ENCODE peak calls at places on chromosomes 7 and 10, in eight cellular contexts. One of them, this sample, is unnamed.

GRCh38 chr10:99329238-99329890 is at the start of gene CNNM1:
- DNase-seq in PC-9: no peak
- DNase-seq in A549: peak; percentile 77
- DNase-seq in hepatocyte: peak; percentile 73
- DNase-seq in fibroblast of lung: no peak
- DNase-seq in Caco-2: no peak
- DNase-seq in Peyer's patch: peak; percentile 49
- DNase-seq in foreskin fibroblast: no peak
- DNase-seq in this sample: no peak

GRCh38 chr7:149884016-149884415 is 10.2 kb downstream of the ATP6V0E2 start:
- DNase-seq in PC-9: no peak
- DNase-seq in A549: no peak
- DNase-seq in hepatocyte: peak; percentile 18
- DNase-seq in fibroblast of lung: no peak
- DNase-seq in Caco-2: no peak
- DNase-seq in Peyer's patch: peak; percentile 45
- DNase-seq in foreskin fibroblast: no peak
- DNase-seq in this sample: no peak

GRCh38 chr7:55572378-55573233 is at the start of gene VOPP1:
- DNase-seq in PC-9: peak; percentile 59
- DNase-seq in A549: peak; percentile 58
- DNase-seq in hepatocyte: peak; percentile 91
- DNase-seq in fibroblast of lung: peak; percentile 74
- DNase-seq in Caco-2: peak; percentile 82
- DNase-seq in Peyer's patch: peak; percentile 77
- DNase-seq in foreskin fibroblast: peak; percentile 74
- DNase-seq in this sample: peak; percentile 84

GRCh38 chr7:116097365-116098009 is 66.9 kb upstream of the TFEC start:
- DNase-seq in PC-9: peak; percentile 72
- DNase-seq in A549: peak; percentile 77
- DNase-seq in hepatocyte: no peak
- DNase-seq in fibroblast of lung: peak; percentile 89
- DNase-seq in Caco-2: no peak
- DNase-seq in Peyer's patch: no peak
- DNase-seq in foreskin fibroblast: peak; percentile 36
- DNase-seq in this sample: no peak

GRCh38 chr7:100482728-100483100 is 1.0 kb upstream of the NYAP1 start:
- DNase-seq in PC-9: no peak
- DNase-seq in A549: no peak
- DNase-seq in hepatocyte: no peak
- DNase-seq in fibroblast of lung: no peak
- DNase-seq in Caco-2: no peak
- DNase-seq in Peyer's patch: no peak
- DNase-seq in foreskin fibroblast: no peak
- DNase-seq in this sample: no peak

GRCh38 chr10:101226506-101226887 is 2.8 kb downstream of the LBX1 start:
- DNase-seq in PC-9: no peak
- DNase-seq in A549: no peak
- DNase-seq in hepatocyte: no peak
- DNase-seq in fibroblast of lung: no peak
- DNase-seq in Caco-2: no peak
- DNase-seq in Peyer's patch: no peak
- DNase-seq in foreskin fibroblast: no peak
- DNase-seq in this sample: peak; percentile 30

GRCh38 chr7:151833213-151833651 is 43.7 kb downstream of the PRKAG2 start:
- DNase-seq in PC-9: no peak
- DNase-seq in A549: no peak
- DNase-seq in hepatocyte: no peak
- DNase-seq in fibroblast of lung: no peak
- DNase-seq in Caco-2: no peak
- DNase-seq in Peyer's patch: no peak
- DNase-seq in foreskin fibroblast: no peak
- DNase-seq in this sample: no peak

GRCh38 chr10:127153166-127153565 is 43.2 kb downstream of the INSYN2A start:
- DNase-seq in PC-9: no peak
- DNase-seq in A549: no peak
- DNase-seq in hepatocyte: no peak
- DNase-seq in fibroblast of lung: peak; percentile 31
- DNase-seq in Caco-2: no peak
- DNase-seq in Peyer's patch: no peak
- DNase-seq in foreskin fibroblast: peak; percentile 29
- DNase-seq in this sample: no peak

GRCh38 chr10:32132357-32132756 is 76.1 kb upstream of the KIF5B start:
- DNase-seq in PC-9: no peak
- DNase-seq in A549: no peak
- DNase-seq in hepatocyte: no peak
- DNase-seq in fibroblast of lung: no peak
- DNase-seq in Caco-2: peak; percentile 41
- DNase-seq in Peyer's patch: no peak
- DNase-seq in foreskin fibroblast: no peak
- DNase-seq in this sample: no peak

GRCh38 chr10:62166331-62167154 is 102.1 kb downstream of the RTKN2 start:
- DNase-seq in PC-9: no peak
- DNase-seq in A549: peak; percentile 16
- DNase-seq in hepatocyte: no peak
- DNase-seq in fibroblast of lung: no peak
- DNase-seq in Caco-2: no peak
- DNase-seq in Peyer's patch: no peak
- DNase-seq in foreskin fibroblast: peak; percentile 62
- DNase-seq in this sample: peak; percentile 65

GRCh38 chr10:98055875-98056516 is 25.6 kb upstream of the CRTAC1 start:
- DNase-seq in PC-9: no peak
- DNase-seq in A549: no peak
- DNase-seq in hepatocyte: peak; percentile 62
- DNase-seq in fibroblast of lung: peak; percentile 14
- DNase-seq in Caco-2: peak; percentile 53
- DNase-seq in Peyer's patch: no peak
- DNase-seq in foreskin fibroblast: no peak
- DNase-seq in this sample: peak; percentile 40

GRCh38 chr10:44913312-44914079 is 2.4 kb downstream of the TMEM72 start:
- DNase-seq in PC-9: no peak
- DNase-seq in A549: no peak
- DNase-seq in hepatocyte: peak; percentile 37
- DNase-seq in fibroblast of lung: no peak
- DNase-seq in Caco-2: no peak
- DNase-seq in Peyer's patch: no peak
- DNase-seq in foreskin fibroblast: no peak
- DNase-seq in this sample: no peak

GRCh38 chr7:12866237-12866636 is 178.8 kb downstream of the ARL4A start:
- DNase-seq in PC-9: no peak
- DNase-seq in A549: no peak
- DNase-seq in hepatocyte: no peak
- DNase-seq in fibroblast of lung: no peak
- DNase-seq in Caco-2: no peak
- DNase-seq in Peyer's patch: no peak
- DNase-seq in foreskin fibroblast: no peak
- DNase-seq in this sample: no peak

GRCh38 chr7:115973381-115973780 is 57.2 kb downstream of the TFEC start:
- DNase-seq in PC-9: peak; percentile 50
- DNase-seq in A549: no peak
- DNase-seq in hepatocyte: no peak
- DNase-seq in fibroblast of lung: no peak
- DNase-seq in Caco-2: peak; percentile 39
- DNase-seq in Peyer's patch: no peak
- DNase-seq in foreskin fibroblast: no peak
- DNase-seq in this sample: no peak

GRCh38 chr7:134021861-134022260 is 105.3 kb upstream of the LRGUK start:
- DNase-seq in PC-9: no peak
- DNase-seq in A549: no peak
- DNase-seq in hepatocyte: no peak
- DNase-seq in fibroblast of lung: no peak
- DNase-seq in Caco-2: no peak
- DNase-seq in Peyer's patch: no peak
- DNase-seq in foreskin fibroblast: no peak
- DNase-seq in this sample: no peak

GRCh38 chr7:50307368-50308012 is 3.0 kb downstream of the IKZF1 start:
- DNase-seq in PC-9: no peak
- DNase-seq in A549: no peak
- DNase-seq in hepatocyte: no peak
- DNase-seq in fibroblast of lung: no peak
- DNase-seq in Caco-2: no peak
- DNase-seq in Peyer's patch: peak; percentile 88
- DNase-seq in foreskin fibroblast: no peak
- DNase-seq in this sample: peak; percentile 78

GRCh38 chr10:3972460-3973366 is 187.7 kb upstream of the KLF6 start:
- DNase-seq in PC-9: no peak
- DNase-seq in A549: no peak
- DNase-seq in hepatocyte: no peak
- DNase-seq in fibroblast of lung: no peak
- DNase-seq in Caco-2: no peak
- DNase-seq in Peyer's patch: no peak
- DNase-seq in foreskin fibroblast: no peak
- DNase-seq in this sample: no peak

GRCh38 chr7:27727058-27727457 is 12.9 kb upstream of the TAX1BP1 start:
- DNase-seq in PC-9: no peak
- DNase-seq in A549: no peak
- DNase-seq in hepatocyte: no peak
- DNase-seq in fibroblast of lung: no peak
- DNase-seq in Caco-2: no peak
- DNase-seq in Peyer's patch: no peak
- DNase-seq in foreskin fibroblast: no peak
- DNase-seq in this sample: no peak

DNA sequence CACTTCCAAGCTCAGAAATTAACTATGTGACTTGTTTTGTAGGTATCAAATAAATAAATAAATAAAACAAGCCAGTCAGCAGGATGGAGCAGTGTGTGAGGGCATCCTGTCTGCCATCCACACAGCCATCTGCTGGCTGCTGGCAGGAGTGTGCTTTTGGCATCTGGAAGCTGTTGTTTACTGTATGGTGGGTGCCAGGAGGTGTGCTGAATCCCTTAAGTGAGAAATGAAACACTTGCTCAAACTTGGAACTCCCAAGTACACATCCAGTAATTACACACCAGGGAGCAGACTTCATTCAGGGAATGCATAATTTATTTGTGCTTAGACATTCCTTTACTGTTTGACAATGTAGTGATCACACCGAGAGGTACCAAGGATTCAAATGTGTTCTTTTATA is 16.9 kb upstream of the TAX1BP1 start:
- DNase-seq in PC-9: no peak
- DNase-seq in A549: peak; percentile 59
- DNase-seq in hepatocyte: no peak
- DNase-seq in fibroblast of lung: peak; percentile 11
- DNase-seq in Caco-2: no peak
- DNase-seq in Peyer's patch: no peak
- DNase-seq in foreskin fibroblast: peak; percentile 12
- DNase-seq in this sample: no peak
- TF ChIP-seq CTCF in PC-9: peak; percentile 45
- TF ChIP-seq CTCF in A549: peak; percentile 34
- TF ChIP-seq CTCF in hepatocyte: no peak
- TF ChIP-seq CTCF in fibroblast of lung: no peak
- TF ChIP-seq CTCF in Caco-2: no peak
- TF ChIP-seq CTCF in Peyer's patch: no peak
- TF ChIP-seq CTCF in foreskin fibroblast: no peak
- TF ChIP-seq CTCF in this sample: no peak

DNA sequence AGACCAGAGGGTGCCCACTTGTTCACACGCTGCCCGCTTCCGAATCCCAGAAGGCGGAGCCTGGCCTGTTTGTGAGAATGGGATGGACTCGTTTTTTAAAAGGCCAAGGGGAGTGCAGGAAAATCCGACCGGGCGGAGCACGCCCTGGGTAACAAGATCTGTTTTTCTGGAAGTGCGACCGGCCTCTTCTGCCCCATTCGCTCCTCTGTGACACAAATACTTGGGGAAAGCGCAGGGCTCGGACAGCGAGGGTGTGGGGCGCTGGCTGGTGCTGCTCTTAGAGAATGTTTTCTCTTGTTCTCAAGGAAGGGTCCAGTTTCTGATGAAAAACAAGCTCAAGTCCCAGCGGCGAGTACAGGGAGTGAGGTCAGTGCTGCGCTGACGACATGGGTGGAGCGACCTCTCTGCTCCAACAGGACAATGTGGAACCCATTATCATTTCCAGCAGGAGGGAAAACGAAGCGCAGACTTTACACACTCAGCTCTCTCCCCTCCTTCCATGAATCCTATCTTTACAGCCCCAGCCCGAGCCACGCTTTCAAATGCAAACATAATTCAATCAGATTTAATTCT is 1.3 kb downstream of the RADIL start:
- DNase-seq in PC-9: no peak
- DNase-seq in A549: no peak
- DNase-seq in hepatocyte: peak; percentile 55
- DNase-seq in fibroblast of lung: peak; percentile 61
- DNase-seq in Caco-2: no peak
- DNase-seq in Peyer's patch: peak; percentile 59
- DNase-seq in foreskin fibroblast: peak; percentile 86
- DNase-seq in this sample: no peak
- H3K4me3 ChIP-seq in PC-9: no peak overlapping the region
- H3K4me3 ChIP-seq in A549: no peak overlapping the region
- H3K4me3 ChIP-seq in hepatocyte: peak overlapping the region; percentile 45
- H3K4me3 ChIP-seq in fibroblast of lung: peak overlapping the region; percentile 58
- H3K4me3 ChIP-seq in Caco-2: no peak overlapping the region
- H3K4me3 ChIP-seq in Peyer's patch: peak overlapping the region; percentile 35
- H3K4me3 ChIP-seq in foreskin fibroblast: peak overlapping the region; percentile 66
- H3K4me3 ChIP-seq in this sample: no peak overlapping the region

GRCh38 chr10:60172363-60172990 is 217.2 kb downstream of the ANK3 start:
- DNase-seq in PC-9: peak; percentile 84
- DNase-seq in A549: no peak
- DNase-seq in hepatocyte: no peak
- DNase-seq in fibroblast of lung: no peak
- DNase-seq in Caco-2: peak; percentile 73
- DNase-seq in Peyer's patch: no peak
- DNase-seq in foreskin fibroblast: no peak
- DNase-seq in this sample: no peak

GRCh38 chr10:60169111-60169510 is 220.6 kb downstream of the ANK3 start:
- DNase-seq in PC-9: no peak
- DNase-seq in A549: no peak
- DNase-seq in hepatocyte: no peak
- DNase-seq in fibroblast of lung: no peak
- DNase-seq in Caco-2: no peak
- DNase-seq in Peyer's patch: no peak
- DNase-seq in foreskin fibroblast: no peak
- DNase-seq in this sample: no peak

GRCh38 chr10:60170250-60170649 is 219.4 kb downstream of the ANK3 start:
- DNase-seq in PC-9: no peak
- DNase-seq in A549: peak; percentile 40
- DNase-seq in hepatocyte: peak; percentile 24
- DNase-seq in fibroblast of lung: no peak
- DNase-seq in Caco-2: no peak
- DNase-seq in Peyer's patch: no peak
- DNase-seq in foreskin fibroblast: no peak
- DNase-seq in this sample: peak; percentile 2

GRCh38 chr10:60175418-60175817 is 214.3 kb downstream of the ANK3 start:
- DNase-seq in PC-9: peak; percentile 65
- DNase-seq in A549: peak; percentile 12
- DNase-seq in hepatocyte: peak; percentile 45
- DNase-seq in fibroblast of lung: peak; percentile 40
- DNase-seq in Caco-2: peak; percentile 69
- DNase-seq in Peyer's patch: no peak
- DNase-seq in foreskin fibroblast: no peak
- DNase-seq in this sample: no peak

GRCh38 chr10:60171436-60172013 is 218.2 kb downstream of the ANK3 start:
- DNase-seq in PC-9: peak; percentile 91
- DNase-seq in A549: peak; percentile 65
- DNase-seq in hepatocyte: no peak
- DNase-seq in fibroblast of lung: no peak
- DNase-seq in Caco-2: no peak
- DNase-seq in Peyer's patch: no peak
- DNase-seq in foreskin fibroblast: no peak
- DNase-seq in this sample: no peak
- TF ChIP-seq CTCF in PC-9: no peak
- TF ChIP-seq CTCF in A549: no peak
- TF ChIP-seq CTCF in hepatocyte: no peak
- TF ChIP-seq CTCF in fibroblast of lung: no peak
- TF ChIP-seq CTCF in Caco-2: no peak
- TF ChIP-seq CTCF in Peyer's patch: no peak
- TF ChIP-seq CTCF in foreskin fibroblast: no peak
- TF ChIP-seq CTCF in this sample: no peak

GRCh38 chr10:78472542-78472890 is 438.9 kb downstream of the RPS24 start:
- DNase-seq in PC-9: no peak
- DNase-seq in A549: no peak
- DNase-seq in hepatocyte: no peak
- DNase-seq in fibroblast of lung: no peak
- DNase-seq in Caco-2: no peak
- DNase-seq in Peyer's patch: peak; percentile 34
- DNase-seq in foreskin fibroblast: no peak
- DNase-seq in this sample: no peak
- H3K4me3 ChIP-seq in PC-9: no peak overlapping the region
- H3K4me3 ChIP-seq in A549: no peak overlapping the region
- H3K4me3 ChIP-seq in hepatocyte: no peak overlapping the region
- H3K4me3 ChIP-seq in fibroblast of lung: no peak overlapping the region
- H3K4me3 ChIP-seq in Caco-2: no peak overlapping the region
- H3K4me3 ChIP-seq in Peyer's patch: no peak overlapping the region
- H3K4me3 ChIP-seq in foreskin fibroblast: no peak overlapping the region
- H3K4me3 ChIP-seq in this sample: no peak overlapping the region